ENCODE peak calls at places on chromosome X, in six cellular contexts. H is IMR-90, O is heart left ventricle, T is SK-N-DZ, K is fibroblast of the aortic adventitia, A is T-helper 1 cell. N is an unnamed sample.

GRCh38 chrX:10633722-10634121 is 13.3 kb upstream of the MID1 start:
- DNase-seq in T (no peak), H (peak; percentile 95), O (no peak), K (peak; percentile 84), A (no peak), N (no peak)

GRCh38 chrX:42195506-42195905 is 272.2 kb upstream of the CASK start:
- DNase-seq in T (no peak), A (no peak), K (no peak), O (no peak), H (no peak), N (no peak)

GRCh38 chrX:68833855-68834331 is 5.1 kb downstream of the EFNB1 start:
- DNase-seq in A (no peak), K (no peak), H (no peak), O (no peak), T (no peak), N (no peak)

GRCh38 chrX:47447607-47448006 is 35.4 kb downstream of the ZNF41 start:
- DNase-seq in H (no peak), A (no peak), K (no peak), O (no peak), T (no peak), N (no peak)

GRCh38 chrX:72554448-72555140 is 18.0 kb downstream of the HDAC8 start:
- DNase-seq in O (no peak), K (no peak), T (no peak), H (no peak), A (no peak), N (no peak)

GRCh38 chrX:148540114-148540513 is 39.7 kb downstream of the AFF2 start:
- DNase-seq in K (no peak), H (no peak), O (no peak), A (no peak), T (no peak), N (no peak)

GRCh38 chrX:72576161-72576896 is 3.7 kb upstream of the HDAC8 start:
- DNase-seq in O (no peak), A (no peak), H (peak; percentile 52), T (no peak), K (peak; percentile 90), N (no peak)

GRCh38 chrX:142999209-142999720 is 26.5 kb upstream of the SPANXN4 start:
- DNase-seq in T (no peak), H (no peak), K (no peak), O (no peak), A (no peak), N (no peak)

GRCh38 chrX:40844476-40844875 is 109.1 kb upstream of the MED14 start:
- DNase-seq in O (no peak), H (peak; percentile 58), A (no peak), T (no peak), K (no peak), N (no peak)

GRCh38 chrX:51053741-51054140 is 143.2 kb downstream of the BMP15 start:
- DNase-seq in T (no peak), A (no peak), O (no peak), H (no peak), K (no peak), N (no peak)

GRCh38 chrX:39903343-39903742 is 194.4 kb downstream of the BCOR start:
- DNase-seq in K (peak; percentile 79), T (no peak), O (no peak), H (peak; percentile 75), A (no peak), N (no peak)

GRCh38 chrX:2595258-2595657 is 94.5 kb upstream of the DHRSX start:
- DNase-seq in A (no peak), H (peak; percentile 11), O (no peak), T (no peak), K (peak; percentile 81), N (no peak)

GRCh38 chrX:71111141-71111843 is at the start of gene IL2RG:
- DNase-seq in H (no peak), O (no peak), T (no peak), K (no peak), A (peak; percentile 69), N (peak; percentile 89)

GRCh38 chrX:21946925-21947641 is 6.6 kb downstream of the SMS start:
- DNase-seq in O (no peak), K (peak; percentile 60), A (no peak), T (no peak), H (peak; percentile 64), N (no peak)

N was measured in T-cell.